ENCODE peak calls at places on chromosomes 1 and 21, in four cellular contexts. O, Z, G and B are unnamed samples.

GRCh38 chr1:8941906-8942305 is 3.8 kb upstream of the CA6 start:
- DNase-seq in O (peak; percentile 40), Z (peak; percentile 75), G (no peak), B (no peak)

GRCh38 chr1:175935566-175936115 is 192.2 kb upstream of the TNR start:
- DNase-seq in O (no peak), Z (no peak), G (no peak), B (no peak)

GRCh38 chr1:39282537-39283216 is 78.2 kb downstream of the MACF1 start:
- DNase-seq in O (no peak), Z (peak; percentile 60), G (no peak), B (no peak)

GRCh38 chr1:33132549-33132948 is 49.3 kb downstream of the TRIM62 start:
- DNase-seq in O (no peak), Z (no peak), G (no peak), B (no peak)

GRCh38 chr1:76395059-76395458 is 320.5 kb downstream of the ST6GALNAC3 start:
- DNase-seq in O (no peak), Z (no peak), G (no peak), B (no peak)

GRCh38 chr1:170881268-170882265 is 53.8 kb upstream of the MROH9 start:
- DNase-seq in O (peak; percentile 37), Z (peak; percentile 73), G (no peak), B (no peak)

GRCh38 chr1:2455757-2456156 is 20.3 kb upstream of the PLCH2 start:
- DNase-seq in O (no peak), Z (peak; percentile 15), G (no peak), B (no peak)

GRCh38 chr1:58923090-58923470 is 139.2 kb upstream of the JUN start:
- DNase-seq in O (no peak), Z (no peak), G (no peak), B (no peak)

GRCh38 chr1:205199090-205199930 is 12.2 kb downstream of the DSTYK start:
- DNase-seq in O (no peak), Z (peak; percentile 72), G (no peak), B (no peak)

GRCh38 chr1:234573711-234574299 is 36.2 kb downstream of the IRF2BP2 start:
- DNase-seq in O (no peak), Z (peak; percentile 35), G (no peak), B (no peak)

GRCh38 chr1:189851806-189852367 is 625.8 kb downstream of the BRINP3 start:
- DNase-seq in O (no peak), Z (no peak), G (no peak), B (no peak)

GRCh38 chr1:20361805-20362381 is 71.2 kb downstream of the VWA5B1 start:
- DNase-seq in O (peak; percentile 42), Z (peak; percentile 69), G (peak; percentile 11), B (no peak)

GRCh38 chr1:153683853-153684252 is 5.4 kb downstream of the NPR1 start:
- DNase-seq in O (no peak), Z (peak; percentile 54), G (no peak), B (no peak)

GRCh38 chr1:196677781-196678509 is 26.1 kb downstream of the CFH start:
- DNase-seq in O (no peak), Z (no peak), G (no peak), B (no peak)

GRCh38 chr1:155226910-155227260 is 18.4 kb downstream of the MTX1 start:
- DNase-seq in O (no peak), Z (peak; percentile 38), G (peak; percentile 69), B (no peak)

GRCh38 chr1:180262628-180263488 is 32.8 kb downstream of the LHX4 start:
- DNase-seq in O (no peak), Z (peak; percentile 43), G (no peak), B (no peak)

GRCh38 chr1:117652421-117652820 is 46.6 kb downstream of the TENT5C start:
- DNase-seq in O (no peak), Z (peak; percentile 13), G (no peak), B (no peak)

GRCh38 chr21:40662889-40663288 is 184.1 kb downstream of the DSCAM start:
- DNase-seq in O (no peak), Z (no peak), G (no peak), B (no peak)

GRCh38 chr1:12035306-12035705 is 16.0 kb downstream of the MIIP start:
- DNase-seq in O (no peak), Z (no peak), G (no peak), B (no peak)

GRCh38 chr21:43299441-43300277 is 127.3 kb downstream of the SIK1 start:
- DNase-seq in O (no peak), Z (no peak), G (no peak), B (no peak)

GRCh38 chr1:206441336-206441967 is 28.8 kb upstream of the IKBKE start:
- DNase-seq in O (no peak), Z (no peak), G (no peak), B (no peak)

GRCh38 chr1:167728818-167729410 is 7.1 kb downstream of the MPZL1 start:
- DNase-seq in O (no peak), Z (no peak), G (no peak), B (no peak)